ENCODE peak calls at places on chromosome 9, in four cellular contexts. One of them, this sample, is unnamed.

GRCh38 chr9:87596862-87597261 is 99.2 kb downstream of the DAPK1 start:
- DNase-seq in NCI-H510A: no peak
- DNase-seq in glomerular endothelial cell: no peak
- DNase-seq in ACHN: no peak
- DNase-seq in this sample: no peak

GRCh38 chr9:108815156-108815555 is 40.6 kb downstream of the ACTL7B start:
- DNase-seq in NCI-H510A: no peak
- DNase-seq in glomerular endothelial cell: no peak
- DNase-seq in ACHN: no peak
- DNase-seq in this sample: no peak

GRCh38 chr9:131951905-131952304 is 127.8 kb downstream of the MED27 start:
- DNase-seq in NCI-H510A: no peak
- DNase-seq in glomerular endothelial cell: peak
- DNase-seq in ACHN: no peak
- DNase-seq in this sample: no peak

GRCh38 chr9:698937-699336 is 142.6 kb upstream of the DMRT1 start:
- DNase-seq in NCI-H510A: no peak
- DNase-seq in glomerular endothelial cell: no peak
- DNase-seq in ACHN: no peak
- DNase-seq in this sample: no peak

GRCh38 chr9:4508907-4509589 is 18.8 kb downstream of the SLC1A1 start:
- DNase-seq in NCI-H510A: no peak
- DNase-seq in glomerular endothelial cell: no peak
- DNase-seq in ACHN: peak
- DNase-seq in this sample: no peak

GRCh38 chr9:130962418-130963316 is 23.6 kb upstream of the FIBCD1 start:
- DNase-seq in NCI-H510A: no peak
- DNase-seq in glomerular endothelial cell: peak
- DNase-seq in ACHN: peak
- DNase-seq in this sample: no peak

GRCh38 chr9:135703726-135704125 is 1.7 kb downstream of the KCNT1 start:
- DNase-seq in NCI-H510A: no peak
- DNase-seq in glomerular endothelial cell: no peak
- DNase-seq in ACHN: no peak
- DNase-seq in this sample: no peak

GRCh38 chr9:1125741-1126140 is 75.6 kb downstream of the DMRT2 start:
- DNase-seq in NCI-H510A: no peak
- DNase-seq in glomerular endothelial cell: no peak
- DNase-seq in ACHN: no peak
- DNase-seq in this sample: no peak

GRCh38 chr9:116697341-116697740 is 10.2 kb downstream of the TRIM32 start:
- DNase-seq in NCI-H510A: no peak
- DNase-seq in glomerular endothelial cell: no peak
- DNase-seq in ACHN: no peak
- DNase-seq in this sample: no peak

GRCh38 chr9:18606281-18606680 is 132.3 kb downstream of the ADAMTSL1 start:
- DNase-seq in NCI-H510A: no peak
- DNase-seq in glomerular endothelial cell: no peak
- DNase-seq in ACHN: no peak
- DNase-seq in this sample: no peak

GRCh38 chr9:98146101-98146991 is 27.3 kb upstream of the TRIM14 start:
- DNase-seq in NCI-H510A: peak
- DNase-seq in glomerular endothelial cell: no peak
- DNase-seq in ACHN: no peak
- DNase-seq in this sample: no peak

GRCh38 chr9:126647585-126648110 is 33.9 kb downstream of the LMX1B start:
- DNase-seq in NCI-H510A: no peak
- DNase-seq in glomerular endothelial cell: no peak
- DNase-seq in ACHN: no peak
- DNase-seq in this sample: no peak

GRCh38 chr9:103361906-103362305 is 366.8 kb downstream of the CYLC2 start:
- DNase-seq in NCI-H510A: no peak
- DNase-seq in glomerular endothelial cell: no peak
- DNase-seq in ACHN: no peak
- DNase-seq in this sample: no peak

This sample was measured in cardiac septum.